ENCODE peak calls at places on chromosomes 3 and 15, in nine cellular contexts. O is sigmoid colon, V is fibroblast of pulmonary artery, Y is fibroblast of lung, U is brain microvascular endothelial cell, G is fibroblast of the aortic adventitia, Q is GM12878, D is breast epithelium, C is WTC11. B is an unnamed sample.

GRCh38 chr15:88920186-88920891 is 7.2 kb upstream of the MFGE8 start:
- DNase-seq in V (peak), U (peak), D (no peak), Y (peak), G (peak), C (no peak), O (no peak), Q (no peak), B (no peak)

GRCh38 chr3:186277268-186277909 is 84.6 kb downstream of the DGKG start:
- DNase-seq in Q (no peak), U (peak), Y (peak), G (peak), V (peak), C (no peak), D (peak), O (no peak), B (no peak)

GRCh38 chr3:39541917-39542329 is 74.4 kb downstream of the MOBP start:
- DNase-seq in Y (peak), V (peak), O (no peak), D (no peak), Q (no peak), C (no peak), G (peak), U (no peak), B (no peak)

GRCh38 chr15:86502313-86502712 is 422.6 kb downstream of the AGBL1 start:
- DNase-seq in V (no peak), D (no peak), C (no peak), Q (no peak), G (no peak), Y (no peak), O (no peak), U (no peak), B (no peak)

GRCh38 chr3:116005404-116005803 is 382.1 kb downstream of the GAP43 start:
- DNase-seq in O (peak), V (peak), D (no peak), G (peak), U (peak), Y (peak), C (no peak), Q (no peak), B (peak)

GRCh38 chr3:184873136-184873535 is 61.2 kb downstream of the VPS8 start:
- DNase-seq in Q (no peak), Y (no peak), U (no peak), V (no peak), C (no peak), D (no peak), G (no peak), O (no peak), B (no peak)

GRCh38 chr15:97998307-97999071 is 38.0 kb downstream of the ARRDC4 start:
- DNase-seq in U (no peak), G (peak), O (no peak), Y (peak), V (no peak), Q (no peak), D (no peak), C (no peak), B (no peak)

GRCh38 chr3:4866841-4867240 is 112.4 kb upstream of the BHLHE40 start:
- DNase-seq in Y (peak), D (no peak), Q (no peak), V (peak), C (no peak), G (peak), O (no peak), U (no peak), B (no peak)

GRCh38 chr15:101258238-101259144 is 6.6 kb upstream of the CHSY1 start:
- DNase-seq in V (peak), Y (peak), U (peak), C (peak), D (no peak), O (peak), Q (peak), G (peak), B (no peak)

GRCh38 chr15:69160976-69161877 is 792 bp downstream of the GLCE start:
- DNase-seq in D (no peak), U (no peak), C (peak), O (peak), V (peak), G (peak), Q (no peak), Y (peak), B (no peak)

GRCh38 chr3:126431103-126431534 is 36.4 kb downstream of the CFAP100 start:
- DNase-seq in Y (no peak), V (no peak), Q (peak), G (no peak), U (no peak), D (no peak), C (no peak), O (no peak), B (no peak)

GRCh38 chr3:4856564-4856963 is 122.7 kb upstream of the BHLHE40 start:
- DNase-seq in Y (no peak), U (no peak), D (no peak), O (no peak), Q (no peak), C (no peak), G (no peak), V (no peak), B (no peak)

GRCh38 chr15:57216288-57216687 is 160.0 kb upstream of the CGNL1 start:
- DNase-seq in G (peak), D (no peak), O (no peak), V (peak), C (no peak), Y (peak), Q (no peak), U (peak), B (no peak)

GRCh38 chr3:110743202-110743601 is 328.4 kb upstream of the NECTIN3 start:
- DNase-seq in D (no peak), C (no peak), U (no peak), O (no peak), V (no peak), G (no peak), Y (no peak), Q (no peak), B (no peak)

GRCh38 chr3:181631901-181632300 is 79.8 kb upstream of the SOX2 start:
- DNase-seq in U (no peak), Y (no peak), D (no peak), C (no peak), Q (no peak), G (peak), O (no peak), V (no peak), B (no peak)

GRCh38 chr15:45112592-45113379 is 1.2 kb downstream of the DUOX2 start:
- DNase-seq in Q (no peak), V (no peak), U (no peak), O (no peak), Y (no peak), G (no peak), D (no peak), C (peak), B (no peak)

GRCh38 chr3:41933154-41933676 is 28.7 kb downstream of the ULK4 start:
- DNase-seq in C (no peak), U (peak), Q (no peak), Y (peak), O (no peak), D (no peak), G (peak), V (peak), B (no peak)

GRCh38 chr3:126548556-126549466 is 9.9 kb downstream of the C3orf22 start:
- DNase-seq in G (no peak), O (peak), Q (no peak), C (peak), Y (no peak), D (no peak), U (no peak), V (no peak), B (no peak)

GRCh38 chr15:83698294-83698693 is 44.4 kb downstream of the ADAMTSL3 start:
- DNase-seq in Y (no peak), D (peak), Q (no peak), V (peak), U (peak), O (peak), G (peak), C (no peak), B (no peak)

GRCh38 chr3:64832098-64832497 is 144.3 kb upstream of the ADAMTS9 start:
- DNase-seq in U (no peak), Q (no peak), Y (no peak), C (no peak), O (no peak), G (no peak), V (no peak), D (no peak), B (no peak)

GRCh38 chr3:64122476-64122875 is 99.2 kb upstream of the PSMD6 start:
- DNase-seq in D (peak), O (no peak), C (no peak), Y (no peak), U (no peak), Q (no peak), G (no peak), V (no peak), B (no peak)

GRCh38 chr3:193843447-193844301 is 250.7 kb downstream of the OPA1 start:
- DNase-seq in U (no peak), V (no peak), Y (no peak), Q (peak), C (no peak), D (no peak), G (no peak), O (no peak), B (no peak)

GRCh38 chr15:85443593-85444328 is 63.4 kb downstream of the AKAP13 start:
- DNase-seq in D (no peak), Q (peak), V (peak), C (no peak), G (peak), O (no peak), Y (peak), U (peak), B (no peak)

GRCh38 chr3:156957715-156958114 is 131.6 kb downstream of the LEKR1 start:
- DNase-seq in C (no peak), D (no peak), O (no peak), V (no peak), Q (peak), G (no peak), U (no peak), Y (no peak), B (no peak)

GRCh38 chr3:193998628-193999027 is 137.3 kb upstream of the HES1 start:
- DNase-seq in G (no peak), Y (no peak), D (no peak), Q (no peak), C (no peak), U (no peak), O (no peak), V (no peak), B (no peak)

GRCh38 chr3:149999421-149999820 is 28.7 kb upstream of the PFN2 start:
- DNase-seq in Y (no peak), G (no peak), C (no peak), O (no peak), Q (no peak), V (no peak), D (no peak), U (no peak), B (no peak)

GRCh38 chr3:45098315-45098714 is 47.9 kb downstream of the CDCP1 start:
- DNase-seq in V (no peak), C (no peak), G (no peak), Q (no peak), U (no peak), Y (no peak), D (no peak), O (no peak), B (no peak)

GRCh38 chr15:100572362-100572983 is 29.5 kb downstream of the LINS1 start:
- DNase-seq in C (no peak), Q (no peak), O (no peak), U (no peak), G (peak), Y (no peak), V (peak), D (no peak), B (no peak)

GRCh38 chr3:40754966-40755365 is 230.2 kb downstream of the ZNF621 start:
- DNase-seq in V (no peak), U (no peak), C (no peak), O (no peak), D (no peak), Y (no peak), G (no peak), Q (no peak), B (no peak)

DNA sequence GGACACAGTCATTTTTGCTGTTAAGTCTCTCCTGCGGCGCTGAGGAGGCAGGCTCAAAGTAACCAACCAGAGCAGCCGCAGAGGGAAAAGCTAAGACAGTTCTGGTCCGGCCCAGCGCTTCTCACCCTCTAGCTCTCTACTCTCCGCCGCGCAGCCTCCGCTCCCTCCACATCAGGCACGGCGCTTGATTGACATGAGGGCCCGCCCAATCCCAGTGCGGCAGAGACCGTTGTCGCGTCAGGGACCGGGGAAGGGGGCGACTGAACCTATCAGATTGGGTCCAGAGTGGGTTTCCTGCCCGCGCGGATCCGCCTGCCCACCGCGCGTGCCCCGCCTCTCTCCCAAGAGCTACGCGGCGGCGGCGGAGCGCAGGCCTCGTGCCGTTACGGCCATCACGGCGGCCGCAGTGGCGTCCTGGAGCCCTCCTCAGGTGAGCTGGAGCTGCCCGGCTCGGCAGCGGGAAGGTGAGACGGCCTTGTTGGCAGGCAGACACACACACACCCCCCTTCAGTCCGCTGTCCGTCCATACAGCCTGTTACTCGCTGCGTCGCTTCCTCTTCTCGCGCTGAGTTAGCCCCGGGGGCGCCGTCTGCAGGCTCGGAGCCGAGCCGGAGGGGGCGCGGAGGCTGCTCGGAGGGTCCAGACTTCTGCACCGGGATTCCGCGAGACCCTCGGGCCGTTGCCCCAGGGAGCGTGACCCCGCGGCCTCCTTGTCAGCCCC is at the start of gene NCK1:
- DNase-seq in G (peak), V (peak), O (peak), U (peak), D (peak), C (peak), Q (peak), Y (peak), B (peak)
- TF ChIP-seq CTCF in G (no peak), V (peak), O (no peak), U (no peak), D (no peak), C (no peak), Q (no peak), Y (no peak), B (no peak)

DNA sequence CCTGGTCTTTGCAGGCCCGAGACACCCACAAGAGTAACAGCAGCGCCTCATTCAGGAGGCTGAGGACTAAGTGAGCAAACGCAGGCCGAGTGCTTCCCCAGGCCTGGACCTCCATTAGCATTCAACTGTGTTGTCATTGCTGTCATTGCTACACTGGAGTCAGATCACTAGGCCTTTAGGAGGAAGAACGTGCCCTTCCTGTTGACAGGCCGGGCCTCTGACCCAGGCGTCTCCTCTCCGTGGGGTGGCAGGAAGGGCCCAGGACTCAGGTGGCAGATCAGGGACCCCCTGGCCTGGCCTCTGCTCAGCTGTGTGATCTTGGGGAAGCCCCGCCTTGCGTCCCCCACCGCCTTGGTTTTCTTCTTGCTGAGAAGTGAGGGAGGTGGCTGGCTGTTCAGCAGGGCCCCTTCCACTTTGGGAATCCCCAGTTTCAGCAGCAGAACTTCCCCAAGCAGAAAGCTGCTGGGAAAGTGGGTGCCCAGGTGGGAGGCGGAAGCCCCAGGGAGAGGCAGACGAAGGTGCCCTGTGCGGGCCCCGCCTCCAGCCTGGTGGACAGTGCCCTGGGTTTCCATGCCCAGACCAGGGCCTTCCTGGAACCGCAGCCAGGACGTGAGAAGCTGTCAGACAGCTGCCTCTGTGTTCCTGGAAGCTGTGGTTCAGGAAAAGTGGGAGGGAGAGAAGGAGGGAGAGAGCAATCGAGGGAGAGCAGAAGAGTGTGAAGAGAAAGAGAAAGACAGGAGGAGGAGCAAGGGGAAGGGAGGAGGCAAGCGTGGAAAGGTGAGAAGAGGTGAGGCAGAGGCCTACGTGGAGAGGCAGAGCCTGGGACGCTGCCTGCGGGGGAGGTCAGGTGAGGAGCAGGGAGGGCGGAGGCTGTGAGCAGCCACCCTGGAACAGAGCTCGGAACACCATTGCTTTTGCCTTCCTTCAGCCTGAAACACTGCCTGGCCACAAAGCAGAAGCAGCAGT is 18.9 kb downstream of the ZDHHC19 start:
- DNase-seq in V (no peak), Y (no peak), O (no peak), C (peak), D (no peak), G (no peak), U (no peak), Q (peak), B (no peak)
- TF ChIP-seq CTCF in V (no peak), Y (no peak), O (no peak), C (no peak), D (no peak), G (no peak), U (peak), Q (peak), B (no peak)

DNA sequence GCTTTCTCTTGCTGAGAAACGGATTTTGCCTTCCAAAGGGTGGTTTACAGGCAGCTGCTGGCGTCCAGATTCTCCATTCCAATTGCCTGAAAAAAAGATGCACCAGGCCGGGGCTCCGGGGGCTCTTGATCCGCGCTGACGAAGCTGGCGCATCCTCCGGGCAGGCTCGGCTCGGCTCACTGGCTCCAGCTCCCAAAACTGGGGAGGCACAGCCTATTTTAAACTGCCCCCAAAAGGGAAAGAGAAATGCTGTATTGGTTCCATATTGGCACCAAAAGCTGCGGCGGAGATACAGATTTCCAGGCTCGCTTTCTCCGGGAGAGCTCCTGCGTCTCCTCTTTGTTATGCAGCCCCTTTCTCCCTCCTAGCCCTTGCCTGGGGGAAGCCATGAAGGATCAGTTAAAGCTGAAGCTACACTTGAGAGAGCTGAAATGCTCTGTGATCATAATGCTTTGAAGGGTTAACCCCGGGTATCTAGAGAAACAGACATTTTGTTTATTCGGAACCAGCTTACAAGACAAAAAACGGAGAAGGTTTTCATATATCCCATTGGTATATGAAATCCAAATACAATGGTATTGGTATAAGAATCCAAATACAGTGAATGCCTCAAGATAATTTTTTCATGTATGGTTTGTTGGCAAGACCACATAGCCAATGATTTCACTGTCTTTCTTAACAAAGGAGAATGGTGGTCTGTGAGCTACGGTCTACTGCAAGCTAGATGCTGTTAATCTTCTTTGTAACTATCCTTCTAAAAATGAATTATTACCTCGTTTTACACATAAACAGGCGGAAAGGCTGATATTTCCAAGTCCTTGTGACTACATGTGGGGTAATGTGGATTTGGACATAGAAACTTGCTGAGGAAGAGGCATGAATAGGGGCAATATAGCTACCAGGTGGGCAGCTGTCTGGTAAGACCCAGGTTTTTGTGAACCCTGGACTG is 704 bp downstream of the CD200 start:
- DNase-seq in O (no peak), C (peak), G (peak), V (peak), U (no peak), D (no peak), Y (peak), Q (no peak), B (no peak)
- TF ChIP-seq CTCF in O (no peak), C (no peak), G (no peak), V (no peak), U (no peak), D (no peak), Y (no peak), Q (no peak), B (no peak)

GRCh38 chr3:3089017-3089416 is 21.2 kb downstream of the IL5RA start:
- DNase-seq in C (no peak), V (no peak), D (no peak), Y (no peak), U (no peak), O (no peak), Q (peak), G (no peak), B (no peak)
- TF ChIP-seq CTCF in C (no peak), V (no peak), D (no peak), Y (no peak), U (no peak), O (no peak), Q (peak), G (no peak), B (no peak)

DNA sequence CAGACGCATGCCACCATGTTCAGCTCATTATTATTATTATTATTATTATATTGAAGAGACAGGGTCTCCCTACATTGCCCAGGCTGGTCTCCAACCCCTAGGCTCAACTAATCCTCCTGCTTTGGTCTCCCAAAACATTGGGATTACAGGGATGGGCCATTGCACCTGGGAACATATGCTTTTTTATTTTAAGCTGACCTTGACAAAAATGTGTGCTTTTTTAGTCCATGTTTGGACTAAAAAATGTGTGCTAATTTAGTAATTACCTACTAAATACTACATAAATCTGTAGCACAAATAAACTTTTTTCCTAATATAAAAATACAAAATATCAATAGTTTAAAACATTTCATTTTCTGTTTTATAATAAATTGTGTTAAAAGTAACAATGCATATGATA is 693.2 kb downstream of the ROBO1 start:
- DNase-seq in Q (no peak), Y (no peak), V (no peak), U (no peak), G (no peak), C (no peak), D (no peak), O (no peak), B (no peak)
- TF ChIP-seq CTCF in Q (no peak), Y (no peak), V (no peak), U (no peak), G (no peak), C (no peak), D (no peak), O (no peak), B (no peak)